ENCODE peak calls at places on chromosomes 16 and 17, in five cellular contexts. L, Q, S, G and D are unnamed samples.

GRCh38 chr16:11586375-11586855 is 304 bp downstream of the LITAF start:
- DNase-seq in G (no peak), S (no peak), Q (no peak), L (no peak), D (no peak)

GRCh38 chr17:41547378-41547841 is 19.3 kb upstream of the KRT19 start:
- DNase-seq in Q (no peak), L (no peak), G (no peak), S (no peak), D (no peak)

GRCh38 chr16:78362736-78363135 is 263.3 kb downstream of the WWOX start:
- DNase-seq in G (no peak), L (no peak), Q (no peak), S (no peak), D (no peak)

GRCh38 chr16:19153876-19154275 is 14.2 kb upstream of the SYT17 start:
- DNase-seq in S (no peak), Q (no peak), L (no peak), G (no peak), D (peak)

GRCh38 chr16:10501016-10501607 is 79.3 kb downstream of the EMP2 start:
- DNase-seq in Q (peak), L (no peak), G (no peak), S (no peak), D (no peak)

GRCh38 chr16:72475688-72476087 is 303.7 kb upstream of the PMFBP1 start:
- DNase-seq in S (no peak), L (no peak), Q (no peak), G (no peak), D (no peak)

GRCh38 chr17:45298546-45299285 is 18.1 kb downstream of the MAP3K14 start:
- DNase-seq in S (no peak), L (no peak), G (no peak), Q (no peak), D (no peak)

GRCh38 chr17:32481193-32481592 is 5.6 kb upstream of the CDK5R1 start:
- DNase-seq in S (no peak), L (no peak), G (no peak), Q (no peak), D (no peak)

GRCh38 chr16:66474750-66475199 is 47.7 kb downstream of the BEAN1 start:
- DNase-seq in Q (no peak), G (no peak), S (peak), L (peak), D (no peak)

DNA sequence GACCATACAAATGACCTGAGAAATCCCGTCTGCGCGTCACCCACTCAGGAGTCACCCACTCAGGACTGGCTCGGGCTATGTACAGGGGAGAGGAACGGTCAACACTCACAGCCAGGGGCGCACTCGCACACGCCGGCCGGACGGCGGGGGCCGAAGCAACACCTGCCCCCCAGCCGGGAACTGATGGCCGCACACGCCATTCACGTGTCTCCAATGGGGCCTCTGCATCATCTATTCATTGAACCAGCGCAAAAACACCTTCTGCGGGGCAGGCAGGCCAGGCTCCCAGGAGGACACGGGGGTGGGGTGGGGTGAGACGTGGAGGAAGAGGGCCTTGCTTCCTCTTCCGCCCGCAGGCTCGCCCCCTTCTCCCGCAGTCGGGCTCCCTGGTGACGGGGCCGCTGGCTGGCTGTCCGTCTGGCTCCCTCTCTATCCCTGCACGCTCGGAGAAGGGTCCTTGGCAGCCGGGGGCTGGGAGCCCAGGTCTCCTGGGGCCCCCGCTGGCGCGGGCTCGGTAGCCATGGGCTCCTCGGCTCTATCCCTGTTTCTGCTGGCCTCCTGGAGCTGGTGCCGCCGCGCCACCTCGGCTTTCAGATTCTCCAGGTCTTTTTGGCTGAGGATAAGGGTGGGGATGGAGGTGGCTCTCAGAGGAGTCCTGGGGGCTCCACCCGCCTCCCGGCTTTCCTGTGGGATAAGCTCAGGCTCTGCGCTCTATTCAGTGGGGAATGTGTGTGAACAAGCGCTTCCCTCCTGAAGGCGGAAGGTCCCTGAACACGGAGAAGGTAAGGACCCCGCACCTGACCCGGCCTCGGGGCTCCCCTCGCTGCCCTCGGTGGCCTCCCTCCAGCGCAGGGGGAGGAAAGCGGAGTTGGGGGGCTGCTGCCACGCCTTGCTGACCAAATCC is 21.1 kb downstream of the CLUH start:
- DNase-seq in L (no peak), Q (no peak), S (no peak), G (no peak), D (peak)
- TF ChIP-seq SUZ12 in L (no peak), Q (no peak), S (no peak), G (no peak), D (no peak)

GRCh38 chr17:81086789-81087551 is 52.0 kb downstream of the BAIAP2 start:
- DNase-seq in G (no peak), L (no peak), Q (no peak), S (no peak), D (no peak)
- TF ChIP-seq SUZ12 in G (no peak), L (no peak), Q (no peak), S (no peak), D (no peak)

GRCh38 chr16:15672514-15673167 is 22.6 kb downstream of the NDE1 start:
- DNase-seq in S (no peak), Q (peak), L (no peak), G (peak), D (no peak)
- TF ChIP-seq SUZ12 in S (no peak), Q (no peak), L (no peak), G (no peak), D (no peak)

GRCh38 chr17:62823111-62823895 is 15.2 kb upstream of the MARCHF10 start:
- DNase-seq in G (no peak), Q (no peak), S (no peak), L (no peak), D (no peak)
- TF ChIP-seq SUZ12 in G (no peak), Q (no peak), S (no peak), L (no peak), D (no peak)

DNA sequence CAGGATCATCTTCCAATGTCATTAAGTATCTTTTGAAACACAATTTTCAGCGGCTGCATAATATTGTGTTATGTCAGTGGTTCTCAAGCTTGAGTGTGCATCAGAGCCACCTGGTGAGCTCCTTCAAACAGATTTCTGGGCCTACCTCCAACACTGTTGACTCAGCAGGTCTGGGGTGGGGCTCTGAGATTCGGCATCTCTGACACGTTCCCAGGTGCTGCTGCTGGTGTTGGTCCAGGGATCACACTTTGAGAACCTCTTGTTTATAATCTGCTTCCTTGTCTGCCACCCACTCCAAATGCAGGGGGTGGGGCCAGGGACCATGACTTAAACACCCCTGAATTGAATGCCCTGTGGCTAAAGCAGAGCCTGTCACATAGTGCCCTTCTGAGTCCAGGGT is 73.8 kb upstream of the HNF1B start:
- DNase-seq in G (no peak), L (no peak), Q (no peak), S (no peak), D (no peak)
- TF ChIP-seq SUZ12 in G (no peak), L (no peak), Q (no peak), S (no peak), D (no peak)

DNA sequence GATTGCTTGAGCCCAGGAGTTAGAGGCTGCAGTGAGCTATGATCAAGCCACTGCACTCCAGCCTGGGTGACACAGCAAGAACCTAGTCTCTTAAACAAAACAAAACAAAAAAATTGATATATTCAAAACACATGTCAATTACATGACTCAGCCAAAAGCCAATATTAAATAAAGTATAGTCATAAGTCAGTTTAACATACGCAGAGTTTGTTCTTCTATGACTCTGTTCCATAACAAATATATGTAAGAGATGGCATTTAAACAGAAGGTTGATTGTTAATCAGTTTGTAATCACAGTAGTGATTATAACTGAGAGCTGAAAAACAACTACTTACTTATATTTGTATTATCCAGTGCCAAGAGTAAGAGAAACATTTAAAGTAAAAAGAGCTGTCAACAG is 106.4 kb downstream of the CDH8 start:
- DNase-seq in G (no peak), Q (no peak), S (no peak), L (no peak), D (no peak)
- TF ChIP-seq SUZ12 in G (no peak), Q (no peak), S (no peak), L (no peak), D (no peak)

GRCh38 chr16:86773339-86773715 is 195.0 kb downstream of the FOXL1 start:
- DNase-seq in L (no peak), G (no peak), Q (no peak), S (no peak), D (no peak)

GRCh38 chr16:86771506-86772230 is 193.3 kb downstream of the FOXL1 start:
- DNase-seq in G (no peak), S (no peak), Q (no peak), L (no peak), D (no peak)

GRCh38 chr16:86772231-86772510 is 193.8 kb downstream of the FOXL1 start:
- DNase-seq in L (no peak), G (no peak), S (no peak), Q (no peak), D (no peak)

GRCh38 chr16:86774931-86775330 is 196.6 kb downstream of the FOXL1 start:
- DNase-seq in G (no peak), L (no peak), S (no peak), Q (no peak), D (no peak)

GRCh38 chr16:86772671-86773338 is 194.5 kb downstream of the FOXL1 start:
- DNase-seq in S (no peak), L (no peak), G (no peak), Q (no peak), D (no peak)
- TF ChIP-seq SUZ12 in S (no peak), L (no peak), G (no peak), Q (no peak), D (no peak)

DNA sequence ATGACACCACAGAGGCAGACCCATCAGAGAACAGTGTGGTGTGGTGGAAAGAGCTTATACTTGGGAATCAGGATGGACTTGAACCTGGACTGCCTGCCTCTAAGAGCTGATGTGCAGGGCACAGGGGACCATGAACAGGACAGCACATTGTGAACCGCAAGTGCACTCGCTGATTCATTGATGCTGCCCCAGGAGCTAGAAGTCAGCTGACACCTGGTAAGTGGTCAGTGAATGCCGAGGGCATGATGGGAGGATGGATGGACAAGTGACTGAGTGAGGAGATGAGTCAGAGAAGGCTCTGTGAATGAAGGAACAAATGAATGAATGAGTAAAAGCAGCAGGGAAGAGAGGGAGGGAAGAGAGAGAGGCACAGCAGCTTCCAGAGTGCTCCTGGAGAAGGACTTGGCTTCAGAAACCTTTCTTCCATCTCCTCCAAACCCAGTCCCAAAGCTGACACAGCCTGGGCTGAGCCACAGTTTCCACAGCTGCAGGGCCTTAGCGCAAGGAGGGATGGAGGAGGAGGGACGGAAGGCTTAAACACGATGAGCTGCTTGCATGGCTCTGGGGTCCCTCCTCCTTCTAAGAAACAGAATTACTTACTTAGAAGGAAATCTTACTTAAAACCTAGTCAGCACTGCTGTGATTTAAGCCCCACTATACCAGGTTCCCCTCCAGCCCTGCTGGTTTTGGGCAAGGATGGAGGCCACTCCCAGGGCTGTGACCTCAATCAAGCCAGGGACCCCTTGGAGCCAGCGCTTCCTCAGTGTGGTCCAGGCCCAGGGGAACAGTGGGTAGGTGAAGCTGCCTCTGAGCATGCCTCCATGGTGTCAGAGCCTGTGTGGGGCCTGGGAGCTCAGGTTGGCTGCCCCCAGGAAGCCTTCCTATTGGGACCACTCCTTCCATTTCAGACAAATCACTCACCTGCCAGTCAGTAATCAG is 184.6 kb downstream of the TMEM132E start:
- DNase-seq in G (no peak), S (no peak), L (no peak), Q (no peak), D (no peak)
- TF ChIP-seq SUZ12 in G (no peak), S (no peak), L (no peak), Q (no peak), D (no peak)

GRCh38 chr17:9239821-9240658 is 218.7 kb downstream of the NTN1 start:
- DNase-seq in Q (no peak), G (no peak), L (no peak), S (peak), D (peak)
- TF ChIP-seq SUZ12 in Q (no peak), G (no peak), L (no peak), S (no peak), D (no peak)